ENCODE peak calls at places on chromosome 7, in seven cellular contexts. One of them, this sample, is unnamed.

GRCh38 chr7:92159-92767 is 100.1 kb upstream of the FAM20C start:
- DNase-seq in CD8-positive, alpha-beta memory T cell: no peak
- DNase-seq in MV-4-11: no peak
- DNase-seq in EH: no peak
- DNase-seq in NCI-H1417 treated with DMSO at 0.1 percent for 48 hours: peak
- DNase-seq in dorsolateral prefrontal cortex: no peak
- DNase-seq in iPS DF 19.7: no peak
- DNase-seq in this sample: no peak

GRCh38 chr7:40965016-40965415 is 737.9 kb downstream of the INHBA start:
- DNase-seq in CD8-positive, alpha-beta memory T cell: no peak
- DNase-seq in MV-4-11: no peak
- DNase-seq in EH: no peak
- DNase-seq in NCI-H1417 treated with DMSO at 0.1 percent for 48 hours: no peak
- DNase-seq in dorsolateral prefrontal cortex: no peak
- DNase-seq in iPS DF 19.7: no peak
- DNase-seq in this sample: no peak

GRCh38 chr7:66860767-66861166 is 60.3 kb upstream of the TMEM248 start:
- DNase-seq in CD8-positive, alpha-beta memory T cell: no peak
- DNase-seq in MV-4-11: no peak
- DNase-seq in EH: no peak
- DNase-seq in NCI-H1417 treated with DMSO at 0.1 percent for 48 hours: no peak
- DNase-seq in dorsolateral prefrontal cortex: no peak
- DNase-seq in iPS DF 19.7: no peak
- DNase-seq in this sample: no peak

GRCh38 chr7:88184848-88185304 is 35.0 kb downstream of the SRI start:
- DNase-seq in CD8-positive, alpha-beta memory T cell: no peak
- DNase-seq in MV-4-11: no peak
- DNase-seq in EH: peak
- DNase-seq in NCI-H1417 treated with DMSO at 0.1 percent for 48 hours: no peak
- DNase-seq in dorsolateral prefrontal cortex: no peak
- DNase-seq in iPS DF 19.7: no peak
- DNase-seq in this sample: no peak

GRCh38 chr7:128891110-128891941 is 19.2 kb downstream of the KCP start:
- DNase-seq in CD8-positive, alpha-beta memory T cell: no peak
- DNase-seq in MV-4-11: no peak
- DNase-seq in EH: no peak
- DNase-seq in NCI-H1417 treated with DMSO at 0.1 percent for 48 hours: no peak
- DNase-seq in dorsolateral prefrontal cortex: no peak
- DNase-seq in iPS DF 19.7: no peak
- DNase-seq in this sample: no peak

GRCh38 chr7:81143856-81144255 is 225.0 kb upstream of the SEMA3C start:
- DNase-seq in CD8-positive, alpha-beta memory T cell: no peak
- DNase-seq in MV-4-11: no peak
- DNase-seq in EH: no peak
- DNase-seq in NCI-H1417 treated with DMSO at 0.1 percent for 48 hours: no peak
- DNase-seq in dorsolateral prefrontal cortex: no peak
- DNase-seq in iPS DF 19.7: no peak
- DNase-seq in this sample: no peak

GRCh38 chr7:1873421-1873820 is 203.3 kb downstream of the ELFN1 start:
- DNase-seq in CD8-positive, alpha-beta memory T cell: no peak
- DNase-seq in MV-4-11: no peak
- DNase-seq in EH: no peak
- DNase-seq in NCI-H1417 treated with DMSO at 0.1 percent for 48 hours: no peak
- DNase-seq in dorsolateral prefrontal cortex: no peak
- DNase-seq in iPS DF 19.7: no peak
- DNase-seq in this sample: no peak

GRCh38 chr7:117350027-117350426 is 27.2 kb upstream of the WNT2 start:
- DNase-seq in CD8-positive, alpha-beta memory T cell: no peak
- DNase-seq in MV-4-11: no peak
- DNase-seq in EH: no peak
- DNase-seq in NCI-H1417 treated with DMSO at 0.1 percent for 48 hours: no peak
- DNase-seq in dorsolateral prefrontal cortex: no peak
- DNase-seq in iPS DF 19.7: no peak
- DNase-seq in this sample: peak

GRCh38 chr7:35905555-35905954 is 104.7 kb downstream of the SEPTIN7 start:
- DNase-seq in CD8-positive, alpha-beta memory T cell: no peak
- DNase-seq in MV-4-11: no peak
- DNase-seq in EH: peak
- DNase-seq in NCI-H1417 treated with DMSO at 0.1 percent for 48 hours: no peak
- DNase-seq in dorsolateral prefrontal cortex: no peak
- DNase-seq in iPS DF 19.7: no peak
- DNase-seq in this sample: no peak

GRCh38 chr7:155802906-155803417 is 9.3 kb downstream of the SHH start:
- DNase-seq in CD8-positive, alpha-beta memory T cell: no peak
- DNase-seq in MV-4-11: no peak
- DNase-seq in EH: no peak
- DNase-seq in NCI-H1417 treated with DMSO at 0.1 percent for 48 hours: no peak
- DNase-seq in dorsolateral prefrontal cortex: no peak
- DNase-seq in iPS DF 19.7: no peak
- DNase-seq in this sample: no peak

GRCh38 chr7:24715661-24716479 is 41.4 kb downstream of the GSDME start:
- DNase-seq in CD8-positive, alpha-beta memory T cell: no peak
- DNase-seq in MV-4-11: peak
- DNase-seq in EH: peak
- DNase-seq in NCI-H1417 treated with DMSO at 0.1 percent for 48 hours: no peak
- DNase-seq in dorsolateral prefrontal cortex: no peak
- DNase-seq in iPS DF 19.7: peak
- DNase-seq in this sample: peak

GRCh38 chr7:151456782-151457181 is 16.8 kb upstream of the CRYGN start:
- DNase-seq in CD8-positive, alpha-beta memory T cell: no peak
- DNase-seq in MV-4-11: no peak
- DNase-seq in EH: no peak
- DNase-seq in NCI-H1417 treated with DMSO at 0.1 percent for 48 hours: no peak
- DNase-seq in dorsolateral prefrontal cortex: no peak
- DNase-seq in iPS DF 19.7: peak
- DNase-seq in this sample: no peak

GRCh38 chr7:150421831-150422230 is 28.6 kb upstream of the GIMAP8 start:
- DNase-seq in CD8-positive, alpha-beta memory T cell: no peak
- DNase-seq in MV-4-11: no peak
- DNase-seq in EH: no peak
- DNase-seq in NCI-H1417 treated with DMSO at 0.1 percent for 48 hours: no peak
- DNase-seq in dorsolateral prefrontal cortex: no peak
- DNase-seq in iPS DF 19.7: no peak
- DNase-seq in this sample: no peak

GRCh38 chr7:4764402-4765007 is 10.9 kb upstream of the AP5Z1 start:
- DNase-seq in CD8-positive, alpha-beta memory T cell: no peak
- DNase-seq in MV-4-11: peak
- DNase-seq in EH: no peak
- DNase-seq in NCI-H1417 treated with DMSO at 0.1 percent for 48 hours: no peak
- DNase-seq in dorsolateral prefrontal cortex: no peak
- DNase-seq in iPS DF 19.7: no peak
- DNase-seq in this sample: no peak

GRCh38 chr7:119515962-119516361 is 757.0 kb upstream of the KCND2 start:
- DNase-seq in CD8-positive, alpha-beta memory T cell: no peak
- DNase-seq in MV-4-11: no peak
- DNase-seq in EH: no peak
- DNase-seq in NCI-H1417 treated with DMSO at 0.1 percent for 48 hours: no peak
- DNase-seq in dorsolateral prefrontal cortex: no peak
- DNase-seq in iPS DF 19.7: no peak
- DNase-seq in this sample: no peak

GRCh38 chr7:7956531-7957221 is 11.9 kb upstream of the GLCCI1 start:
- DNase-seq in CD8-positive, alpha-beta memory T cell: no peak
- DNase-seq in MV-4-11: no peak
- DNase-seq in EH: peak
- DNase-seq in NCI-H1417 treated with DMSO at 0.1 percent for 48 hours: peak
- DNase-seq in dorsolateral prefrontal cortex: no peak
- DNase-seq in iPS DF 19.7: no peak
- DNase-seq in this sample: no peak

GRCh38 chr7:67644149-67644548 is 647.5 kb downstream of the TYW1 start:
- DNase-seq in CD8-positive, alpha-beta memory T cell: no peak
- DNase-seq in MV-4-11: no peak
- DNase-seq in EH: no peak
- DNase-seq in NCI-H1417 treated with DMSO at 0.1 percent for 48 hours: no peak
- DNase-seq in dorsolateral prefrontal cortex: no peak
- DNase-seq in iPS DF 19.7: no peak
- DNase-seq in this sample: no peak

GRCh38 chr7:12923971-12924370 is 236.5 kb downstream of the ARL4A start:
- DNase-seq in CD8-positive, alpha-beta memory T cell: no peak
- DNase-seq in MV-4-11: no peak
- DNase-seq in EH: peak
- DNase-seq in NCI-H1417 treated with DMSO at 0.1 percent for 48 hours: no peak
- DNase-seq in dorsolateral prefrontal cortex: no peak
- DNase-seq in iPS DF 19.7: no peak
- DNase-seq in this sample: no peak

GRCh38 chr7:7220821-7221220 is 38.5 kb downstream of the C1GALT1 start:
- DNase-seq in CD8-positive, alpha-beta memory T cell: no peak
- DNase-seq in MV-4-11: no peak
- DNase-seq in EH: no peak
- DNase-seq in NCI-H1417 treated with DMSO at 0.1 percent for 48 hours: no peak
- DNase-seq in dorsolateral prefrontal cortex: no peak
- DNase-seq in iPS DF 19.7: no peak
- DNase-seq in this sample: no peak

GRCh38 chr7:151215396-151215795 is 5.1 kb upstream of the H2BK1 start:
- DNase-seq in CD8-positive, alpha-beta memory T cell: no peak
- DNase-seq in MV-4-11: no peak
- DNase-seq in EH: no peak
- DNase-seq in NCI-H1417 treated with DMSO at 0.1 percent for 48 hours: no peak
- DNase-seq in dorsolateral prefrontal cortex: no peak
- DNase-seq in iPS DF 19.7: no peak
- DNase-seq in this sample: no peak

GRCh38 chr7:103106336-103107070 is 31.6 kb downstream of the ARMC10 start:
- DNase-seq in CD8-positive, alpha-beta memory T cell: no peak
- DNase-seq in MV-4-11: no peak
- DNase-seq in EH: no peak
- DNase-seq in NCI-H1417 treated with DMSO at 0.1 percent for 48 hours: no peak
- DNase-seq in dorsolateral prefrontal cortex: no peak
- DNase-seq in iPS DF 19.7: peak
- DNase-seq in this sample: no peak

GRCh38 chr7:113159746-113160339 is 41.5 kb upstream of the SMIM30 start:
- DNase-seq in CD8-positive, alpha-beta memory T cell: no peak
- DNase-seq in MV-4-11: peak
- DNase-seq in EH: peak
- DNase-seq in NCI-H1417 treated with DMSO at 0.1 percent for 48 hours: peak
- DNase-seq in dorsolateral prefrontal cortex: no peak
- DNase-seq in iPS DF 19.7: peak
- DNase-seq in this sample: no peak

GRCh38 chr7:105377903-105378302 is 10.8 kb downstream of the SRPK2 start:
- DNase-seq in CD8-positive, alpha-beta memory T cell: no peak
- DNase-seq in MV-4-11: no peak
- DNase-seq in EH: no peak
- DNase-seq in NCI-H1417 treated with DMSO at 0.1 percent for 48 hours: no peak
- DNase-seq in dorsolateral prefrontal cortex: no peak
- DNase-seq in iPS DF 19.7: no peak
- DNase-seq in this sample: no peak

GRCh38 chr7:1667566-1668485 is 2.3 kb upstream of the ELFN1 start:
- DNase-seq in CD8-positive, alpha-beta memory T cell: no peak
- DNase-seq in MV-4-11: no peak
- DNase-seq in EH: no peak
- DNase-seq in NCI-H1417 treated with DMSO at 0.1 percent for 48 hours: no peak
- DNase-seq in dorsolateral prefrontal cortex: no peak
- DNase-seq in iPS DF 19.7: no peak
- DNase-seq in this sample: no peak

GRCh38 chr7:12670759-12671545 is 16.5 kb upstream of the ARL4A start:
- DNase-seq in CD8-positive, alpha-beta memory T cell: no peak
- DNase-seq in MV-4-11: peak
- DNase-seq in EH: no peak
- DNase-seq in NCI-H1417 treated with DMSO at 0.1 percent for 48 hours: no peak
- DNase-seq in dorsolateral prefrontal cortex: no peak
- DNase-seq in iPS DF 19.7: no peak
- DNase-seq in this sample: no peak

GRCh38 chr7:123748171-123748733 is 551 bp downstream of the WASL start:
- DNase-seq in CD8-positive, alpha-beta memory T cell: peak
- DNase-seq in MV-4-11: peak
- DNase-seq in EH: peak
- DNase-seq in NCI-H1417 treated with DMSO at 0.1 percent for 48 hours: no peak
- DNase-seq in dorsolateral prefrontal cortex: peak
- DNase-seq in iPS DF 19.7: no peak
- DNase-seq in this sample: no peak

GRCh38 chr7:32616625-32617024 is 121.3 kb downstream of the AVL9 start:
- DNase-seq in CD8-positive, alpha-beta memory T cell: no peak
- DNase-seq in MV-4-11: peak
- DNase-seq in EH: peak
- DNase-seq in NCI-H1417 treated with DMSO at 0.1 percent for 48 hours: no peak
- DNase-seq in dorsolateral prefrontal cortex: no peak
- DNase-seq in iPS DF 19.7: no peak
- DNase-seq in this sample: no peak